ENCODE peak calls at places on chromosomes 7 and 10, in eight cellular contexts. One of them, this sample, is unnamed.

GRCh38 chr10:90777614-90778013 is 80.2 kb downstream of the HTR7 start:
- DNase-seq in AG10803: no peak
- DNase-seq in CD8-positive, alpha-beta T cell: no peak
- DNase-seq in AG04450: no peak
- DNase-seq in cardiac fibroblast: peak
- DNase-seq in pancreas: no peak
- DNase-seq in choroid plexus epithelial cell: no peak
- DNase-seq in esophagus muscularis mucosa: no peak
- DNase-seq in this sample: no peak

GRCh38 chr10:126245501-126245900 is 142.8 kb downstream of the ADAM12 start:
- DNase-seq in AG10803: no peak
- DNase-seq in CD8-positive, alpha-beta T cell: no peak
- DNase-seq in AG04450: no peak
- DNase-seq in cardiac fibroblast: no peak
- DNase-seq in pancreas: no peak
- DNase-seq in choroid plexus epithelial cell: no peak
- DNase-seq in esophagus muscularis mucosa: no peak
- DNase-seq in this sample: no peak

GRCh38 chr10:62911210-62911963 is 95.2 kb upstream of the EGR2 start:
- DNase-seq in AG10803: no peak
- DNase-seq in CD8-positive, alpha-beta T cell: no peak
- DNase-seq in AG04450: no peak
- DNase-seq in cardiac fibroblast: peak
- DNase-seq in pancreas: no peak
- DNase-seq in choroid plexus epithelial cell: no peak
- DNase-seq in esophagus muscularis mucosa: no peak
- DNase-seq in this sample: no peak

GRCh38 chr10:89076120-89076519 is 85.5 kb downstream of the FAS start:
- DNase-seq in AG10803: no peak
- DNase-seq in CD8-positive, alpha-beta T cell: no peak
- DNase-seq in AG04450: no peak
- DNase-seq in cardiac fibroblast: no peak
- DNase-seq in pancreas: no peak
- DNase-seq in choroid plexus epithelial cell: no peak
- DNase-seq in esophagus muscularis mucosa: no peak
- DNase-seq in this sample: no peak

GRCh38 chr7:2196381-2197378 is 36.1 kb downstream of the MAD1L1 start:
- DNase-seq in AG10803: no peak
- DNase-seq in CD8-positive, alpha-beta T cell: no peak
- DNase-seq in AG04450: no peak
- DNase-seq in cardiac fibroblast: no peak
- DNase-seq in pancreas: no peak
- DNase-seq in choroid plexus epithelial cell: no peak
- DNase-seq in esophagus muscularis mucosa: no peak
- DNase-seq in this sample: no peak

GRCh38 chr7:138158739-138159528 is 82.7 kb downstream of the AKR1D1 start:
- DNase-seq in AG10803: no peak
- DNase-seq in CD8-positive, alpha-beta T cell: no peak
- DNase-seq in AG04450: no peak
- DNase-seq in cardiac fibroblast: no peak
- DNase-seq in pancreas: no peak
- DNase-seq in choroid plexus epithelial cell: no peak
- DNase-seq in esophagus muscularis mucosa: no peak
- DNase-seq in this sample: no peak

GRCh38 chr7:30869794-30870491 is 41.7 kb upstream of the AQP1 start:
- DNase-seq in AG10803: peak
- DNase-seq in CD8-positive, alpha-beta T cell: no peak
- DNase-seq in AG04450: no peak
- DNase-seq in cardiac fibroblast: no peak
- DNase-seq in pancreas: no peak
- DNase-seq in choroid plexus epithelial cell: peak
- DNase-seq in esophagus muscularis mucosa: no peak
- DNase-seq in this sample: no peak

GRCh38 chr7:116873619-116874018 is 11.2 kb downstream of the CAPZA2 start:
- DNase-seq in AG10803: no peak
- DNase-seq in CD8-positive, alpha-beta T cell: no peak
- DNase-seq in AG04450: no peak
- DNase-seq in cardiac fibroblast: no peak
- DNase-seq in pancreas: no peak
- DNase-seq in choroid plexus epithelial cell: no peak
- DNase-seq in esophagus muscularis mucosa: no peak
- DNase-seq in this sample: no peak

GRCh38 chr7:47478017-47478344 is 103.9 kb downstream of the TNS3 start:
- DNase-seq in AG10803: peak
- DNase-seq in CD8-positive, alpha-beta T cell: no peak
- DNase-seq in AG04450: no peak
- DNase-seq in cardiac fibroblast: peak
- DNase-seq in pancreas: no peak
- DNase-seq in choroid plexus epithelial cell: peak
- DNase-seq in esophagus muscularis mucosa: no peak
- DNase-seq in this sample: no peak

GRCh38 chr10:60473557-60473956 is 83.9 kb upstream of the ANK3 start:
- DNase-seq in AG10803: no peak
- DNase-seq in CD8-positive, alpha-beta T cell: no peak
- DNase-seq in AG04450: no peak
- DNase-seq in cardiac fibroblast: no peak
- DNase-seq in pancreas: no peak
- DNase-seq in choroid plexus epithelial cell: peak
- DNase-seq in esophagus muscularis mucosa: no peak
- DNase-seq in this sample: no peak

GRCh38 chr10:35465601-35466140 is 129.4 kb downstream of the CCNY start:
- DNase-seq in AG10803: no peak
- DNase-seq in CD8-positive, alpha-beta T cell: no peak
- DNase-seq in AG04450: no peak
- DNase-seq in cardiac fibroblast: no peak
- DNase-seq in pancreas: no peak
- DNase-seq in choroid plexus epithelial cell: no peak
- DNase-seq in esophagus muscularis mucosa: no peak
- DNase-seq in this sample: no peak

GRCh38 chr7:117809958-117810357 is 63.3 kb downstream of the CTTNBP2 start:
- DNase-seq in AG10803: no peak
- DNase-seq in CD8-positive, alpha-beta T cell: no peak
- DNase-seq in AG04450: no peak
- DNase-seq in cardiac fibroblast: peak
- DNase-seq in pancreas: no peak
- DNase-seq in choroid plexus epithelial cell: no peak
- DNase-seq in esophagus muscularis mucosa: no peak
- DNase-seq in this sample: no peak

GRCh38 chr10:99233680-99234018 is 2.0 kb downstream of the HPSE2 start:
- DNase-seq in AG10803: no peak
- DNase-seq in CD8-positive, alpha-beta T cell: no peak
- DNase-seq in AG04450: no peak
- DNase-seq in cardiac fibroblast: peak
- DNase-seq in pancreas: no peak
- DNase-seq in choroid plexus epithelial cell: no peak
- DNase-seq in esophagus muscularis mucosa: no peak
- DNase-seq in this sample: no peak

GRCh38 chr10:50216894-50217293 is 34.4 kb downstream of the ASAH2 start:
- DNase-seq in AG10803: peak
- DNase-seq in CD8-positive, alpha-beta T cell: no peak
- DNase-seq in AG04450: no peak
- DNase-seq in cardiac fibroblast: peak
- DNase-seq in pancreas: no peak
- DNase-seq in choroid plexus epithelial cell: peak
- DNase-seq in esophagus muscularis mucosa: no peak
- DNase-seq in this sample: no peak

GRCh38 chr7:22481726-22482125 is 18.3 kb downstream of the STEAP1B start:
- DNase-seq in AG10803: peak
- DNase-seq in CD8-positive, alpha-beta T cell: no peak
- DNase-seq in AG04450: no peak
- DNase-seq in cardiac fibroblast: peak
- DNase-seq in pancreas: no peak
- DNase-seq in choroid plexus epithelial cell: no peak
- DNase-seq in esophagus muscularis mucosa: no peak
- DNase-seq in this sample: peak

GRCh38 chr7:103025341-103025740 is 49.3 kb downstream of the FBXL13 start:
- DNase-seq in AG10803: no peak
- DNase-seq in CD8-positive, alpha-beta T cell: no peak
- DNase-seq in AG04450: no peak
- DNase-seq in cardiac fibroblast: no peak
- DNase-seq in pancreas: no peak
- DNase-seq in choroid plexus epithelial cell: no peak
- DNase-seq in esophagus muscularis mucosa: no peak
- DNase-seq in this sample: peak

GRCh38 chr7:118183586-118184391 is at the start of gene LSM8:
- DNase-seq in AG10803: peak
- DNase-seq in CD8-positive, alpha-beta T cell: peak
- DNase-seq in AG04450: peak
- DNase-seq in cardiac fibroblast: peak
- DNase-seq in pancreas: peak
- DNase-seq in choroid plexus epithelial cell: peak
- DNase-seq in esophagus muscularis mucosa: peak
- DNase-seq in this sample: peak

GRCh38 chr7:4871930-4872675 is 10.3 kb upstream of the PAPOLB start:
- DNase-seq in AG10803: no peak
- DNase-seq in CD8-positive, alpha-beta T cell: no peak
- DNase-seq in AG04450: no peak
- DNase-seq in cardiac fibroblast: peak
- DNase-seq in pancreas: no peak
- DNase-seq in choroid plexus epithelial cell: no peak
- DNase-seq in esophagus muscularis mucosa: no peak
- DNase-seq in this sample: no peak

GRCh38 chr7:44665531-44666213 is 59.2 kb downstream of the OGDH start:
- DNase-seq in AG10803: peak
- DNase-seq in CD8-positive, alpha-beta T cell: no peak
- DNase-seq in AG04450: peak
- DNase-seq in cardiac fibroblast: peak
- DNase-seq in pancreas: no peak
- DNase-seq in choroid plexus epithelial cell: peak
- DNase-seq in esophagus muscularis mucosa: no peak
- DNase-seq in this sample: no peak

DNA sequence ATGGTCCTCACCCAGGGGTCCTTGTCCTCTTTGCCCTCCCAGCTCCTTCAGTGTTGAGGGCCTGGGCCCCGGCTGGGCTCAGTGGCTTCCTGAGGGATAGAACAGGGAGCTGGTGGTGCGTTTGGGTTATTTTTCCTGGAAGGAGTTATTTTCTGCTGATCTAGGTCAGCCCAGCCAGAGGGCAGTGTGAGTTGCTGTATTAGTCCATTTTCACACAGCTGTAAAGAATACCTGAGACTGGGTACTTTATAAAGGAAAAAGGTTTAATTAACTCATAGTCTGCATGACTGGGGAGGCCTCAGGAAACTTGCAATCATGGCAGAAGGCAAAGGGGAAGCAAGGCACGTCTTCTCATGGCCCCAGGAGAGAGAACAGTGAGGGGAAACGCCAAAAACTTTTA is 122.4 kb upstream of the PCBD1 start:
- DNase-seq in AG10803: no peak
- DNase-seq in CD8-positive, alpha-beta T cell: no peak
- DNase-seq in AG04450: no peak
- DNase-seq in cardiac fibroblast: no peak
- DNase-seq in pancreas: no peak
- DNase-seq in choroid plexus epithelial cell: peak
- DNase-seq in esophagus muscularis mucosa: no peak
- DNase-seq in this sample: no peak
- H3K4me3 ChIP-seq in AG10803: no peak
- H3K4me3 ChIP-seq in CD8-positive, alpha-beta T cell: no peak
- H3K4me3 ChIP-seq in AG04450: no peak
- H3K4me3 ChIP-seq in cardiac fibroblast: no peak
- H3K4me3 ChIP-seq in pancreas: no peak
- H3K4me3 ChIP-seq in choroid plexus epithelial cell: no peak
- H3K4me3 ChIP-seq in esophagus muscularis mucosa: no peak
- H3K4me3 ChIP-seq in this sample: no peak

GRCh38 chr7:87876759-87877234 is 504 bp downstream of the DBF4 start:
- DNase-seq in AG10803: peak
- DNase-seq in CD8-positive, alpha-beta T cell: no peak
- DNase-seq in AG04450: peak
- DNase-seq in cardiac fibroblast: peak
- DNase-seq in pancreas: peak
- DNase-seq in choroid plexus epithelial cell: peak
- DNase-seq in esophagus muscularis mucosa: peak
- DNase-seq in this sample: no peak

GRCh38 chr7:87872356-87872755 is 3.8 kb downstream of the SLC25A40 start:
- DNase-seq in AG10803: no peak
- DNase-seq in CD8-positive, alpha-beta T cell: no peak
- DNase-seq in AG04450: no peak
- DNase-seq in cardiac fibroblast: no peak
- DNase-seq in pancreas: no peak
- DNase-seq in choroid plexus epithelial cell: no peak
- DNase-seq in esophagus muscularis mucosa: no peak
- DNase-seq in this sample: no peak

GRCh38 chr7:87875151-87876039 is 765 bp downstream of the SLC25A40 start:
- DNase-seq in AG10803: no peak
- DNase-seq in CD8-positive, alpha-beta T cell: no peak
- DNase-seq in AG04450: no peak
- DNase-seq in cardiac fibroblast: peak
- DNase-seq in pancreas: no peak
- DNase-seq in choroid plexus epithelial cell: peak
- DNase-seq in esophagus muscularis mucosa: no peak
- DNase-seq in this sample: no peak

GRCh38 chr7:87876040-87876758 is at the start of the genes DBF4 and SLC25A40:
- DNase-seq in AG10803: peak
- DNase-seq in CD8-positive, alpha-beta T cell: peak
- DNase-seq in AG04450: peak
- DNase-seq in cardiac fibroblast: peak
- DNase-seq in pancreas: peak
- DNase-seq in choroid plexus epithelial cell: peak
- DNase-seq in esophagus muscularis mucosa: peak
- DNase-seq in this sample: peak

GRCh38 chr7:87874066-87874465 is 2.1 kb downstream of the SLC25A40 start:
- DNase-seq in AG10803: no peak
- DNase-seq in CD8-positive, alpha-beta T cell: no peak
- DNase-seq in AG04450: no peak
- DNase-seq in cardiac fibroblast: no peak
- DNase-seq in pancreas: no peak
- DNase-seq in choroid plexus epithelial cell: no peak
- DNase-seq in esophagus muscularis mucosa: no peak
- DNase-seq in this sample: no peak
- H3K4me3 ChIP-seq in AG10803: no peak
- H3K4me3 ChIP-seq in CD8-positive, alpha-beta T cell: no peak
- H3K4me3 ChIP-seq in AG04450: no peak
- H3K4me3 ChIP-seq in cardiac fibroblast: no peak
- H3K4me3 ChIP-seq in pancreas: no peak
- H3K4me3 ChIP-seq in choroid plexus epithelial cell: no peak
- H3K4me3 ChIP-seq in esophagus muscularis mucosa: no peak
- H3K4me3 ChIP-seq in this sample: no peak

DNA sequence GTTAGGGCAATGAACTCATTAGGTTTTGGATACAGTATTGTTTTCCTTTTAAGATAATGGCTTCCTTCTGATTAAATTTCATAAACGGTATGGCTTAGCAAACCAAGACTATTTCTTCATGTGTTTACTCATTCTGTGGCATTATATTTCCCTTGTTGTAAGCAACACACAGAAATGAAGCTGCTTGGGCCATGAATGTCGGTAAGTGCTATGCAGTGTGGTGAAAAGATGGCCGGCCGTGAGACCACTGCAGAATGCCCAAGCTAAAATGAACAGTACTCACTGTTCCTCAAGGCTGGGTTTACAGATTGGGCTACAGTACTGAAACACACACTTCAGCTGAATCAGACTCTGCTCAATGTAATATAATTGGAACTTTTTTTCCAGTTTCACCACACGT is 8.1 kb downstream of the APBB1IP start:
- DNase-seq in AG10803: no peak
- DNase-seq in CD8-positive, alpha-beta T cell: no peak
- DNase-seq in AG04450: no peak
- DNase-seq in cardiac fibroblast: no peak
- DNase-seq in pancreas: no peak
- DNase-seq in choroid plexus epithelial cell: no peak
- DNase-seq in esophagus muscularis mucosa: no peak
- DNase-seq in this sample: no peak
- H3K4me3 ChIP-seq in AG10803: no peak
- H3K4me3 ChIP-seq in CD8-positive, alpha-beta T cell: no peak
- H3K4me3 ChIP-seq in AG04450: no peak
- H3K4me3 ChIP-seq in cardiac fibroblast: no peak
- H3K4me3 ChIP-seq in pancreas: no peak
- H3K4me3 ChIP-seq in choroid plexus epithelial cell: no peak
- H3K4me3 ChIP-seq in esophagus muscularis mucosa: no peak
- H3K4me3 ChIP-seq in this sample: no peak

GRCh38 chr7:157466473-157467261 is 129.9 kb downstream of the DNAJB6 start:
- DNase-seq in AG10803: no peak
- DNase-seq in CD8-positive, alpha-beta T cell: no peak
- DNase-seq in AG04450: no peak
- DNase-seq in cardiac fibroblast: no peak
- DNase-seq in pancreas: no peak
- DNase-seq in choroid plexus epithelial cell: no peak
- DNase-seq in esophagus muscularis mucosa: no peak
- DNase-seq in this sample: no peak
- H3K4me3 ChIP-seq in AG10803: no peak
- H3K4me3 ChIP-seq in CD8-positive, alpha-beta T cell: no peak
- H3K4me3 ChIP-seq in AG04450: no peak
- H3K4me3 ChIP-seq in cardiac fibroblast: no peak
- H3K4me3 ChIP-seq in pancreas: no peak
- H3K4me3 ChIP-seq in choroid plexus epithelial cell: no peak
- H3K4me3 ChIP-seq in esophagus muscularis mucosa: no peak
- H3K4me3 ChIP-seq in this sample: no peak

This sample was measured in Jurkat, Clone E6-1.